ENCODE peak calls at places on chromosomes 12 and 14, in five cellular contexts. L, W, R, B and P are unnamed samples.

GRCh38 chr12:132359971-132360370 is 30.6 kb upstream of the GALNT9 start:
- DNase-seq in L (no peak), W (no peak), R (no peak), B (no peak), P (no peak)

GRCh38 chr14:67191768-67192290 is 2.6 kb downstream of the GARIN2 start:
- DNase-seq in L (no peak), W (no peak), R (no peak), B (no peak), P (no peak)

GRCh38 chr12:108694812-108695278 is 36.5 kb downstream of the CORO1C start:
- DNase-seq in L (no peak), W (no peak), R (no peak), B (peak), P (no peak)

GRCh38 chr12:111451649-111452129 is 46.0 kb downstream of the SH2B3 start:
- DNase-seq in L (peak), W (no peak), R (no peak), B (peak), P (no peak)

GRCh38 chr12:21906919-21907642 is 34.1 kb downstream of the ABCC9 start:
- DNase-seq in L (no peak), W (no peak), R (no peak), B (no peak), P (no peak)

GRCh38 chr12:121423682-121424631 is 24.0 kb downstream of the RNF34 start:
- DNase-seq in L (no peak), W (peak), R (no peak), B (no peak), P (no peak)

GRCh38 chr12:92769124-92769901 is 66.5 kb downstream of the PLEKHG7 start:
- DNase-seq in L (no peak), W (no peak), R (no peak), B (no peak), P (no peak)

GRCh38 chr14:93286212-93286890 is 46.5 kb downstream of the BTBD7 start:
- DNase-seq in L (no peak), W (no peak), R (no peak), B (no peak), P (no peak)

GRCh38 chr12:21912318-21912717 is 28.9 kb downstream of the ABCC9 start:
- DNase-seq in L (no peak), W (no peak), R (no peak), B (peak), P (no peak)

GRCh38 chr14:95398630-95399547 is 79.2 kb upstream of the CLMN start:
- DNase-seq in L (no peak), W (no peak), R (no peak), B (no peak), P (no peak)

GRCh38 chr14:58760121-58760520 is 122.4 kb downstream of the DACT1 start:
- DNase-seq in L (no peak), W (no peak), R (no peak), B (no peak), P (no peak)

GRCh38 chr14:21454843-21455550 is 926 bp downstream of the CHD8 start:
- DNase-seq in L (peak), W (no peak), R (no peak), B (no peak), P (no peak)

GRCh38 chr12:130729344-130729743 is 13.2 kb upstream of the RIMBP2 start:
- DNase-seq in L (peak), W (no peak), R (no peak), B (no peak), P (no peak)

GRCh38 chr12:47811581-47812484 is 7.9 kb downstream of the HDAC7 start:
- DNase-seq in L (no peak), W (peak), R (peak), B (no peak), P (no peak)

GRCh38 chr14:71995741-71996140 is 63.5 kb downstream of the RGS6 start:
- DNase-seq in L (no peak), W (no peak), R (no peak), B (no peak), P (no peak)

GRCh38 chr12:49646331-49646830 is 23.0 kb downstream of the PRPF40B start:
- DNase-seq in L (no peak), W (no peak), R (no peak), B (no peak), P (no peak)

GRCh38 chr12:78887008-78887407 is 22.4 kb downstream of the SYT1 start:
- DNase-seq in L (no peak), W (no peak), R (no peak), B (peak), P (no peak)

GRCh38 chr12:95066091-95066855 is 7.1 kb downstream of the NR2C1 start:
- DNase-seq in L (no peak), W (no peak), R (no peak), B (peak), P (no peak)

GRCh38 chr12:6925543-6926279 is 2.0 kb upstream of the ATN1 start:
- DNase-seq in L (peak), W (peak), R (peak), B (peak), P (peak)

GRCh38 chr12:34606749-34607519 is 584.6 kb downstream of the ALG10 start:
- DNase-seq in L (peak), W (no peak), R (no peak), B (no peak), P (no peak)

GRCh38 chr12:26610774-26611173 is 222.2 kb downstream of the ITPR2 start:
- DNase-seq in L (no peak), W (no peak), R (no peak), B (no peak), P (no peak)

GRCh38 chr14:102164241-102164641 is 24.5 kb downstream of the WDR20 start:
- DNase-seq in L (no peak), W (no peak), R (no peak), B (no peak), P (no peak)

GRCh38 chr12:85835810-85836715 is at the start of gene RASSF9:
- DNase-seq in L (no peak), W (peak), R (peak), B (peak), P (peak)

GRCh38 chr14:69320581-69321365 is 60.8 kb downstream of the GALNT16 start:
- DNase-seq in L (no peak), W (no peak), R (no peak), B (no peak), P (no peak)

GRCh38 chr12:124626841-124627502 is 59.6 kb upstream of the NCOR2 start:
- DNase-seq in L (no peak), W (peak), R (peak), B (no peak), P (no peak)

GRCh38 chr12:94157891-94158495 is 9.6 kb downstream of the PLXNC1 start:
- DNase-seq in L (no peak), W (no peak), R (no peak), B (no peak), P (no peak)

GRCh38 chr14:20606190-20606901 is 15.2 kb upstream of the RNASE12 start:
- DNase-seq in L (peak), W (no peak), R (no peak), B (peak), P (peak)

GRCh38 chr12:120971299-120972180 is 6.8 kb upstream of the HNF1A start:
- DNase-seq in L (peak), W (no peak), R (no peak), B (peak), P (peak)

GRCh38 chr14:97620071-97620470 is 822.9 kb downstream of the VRK1 start:
- DNase-seq in L (no peak), W (no peak), R (no peak), B (no peak), P (no peak)

GRCh38 chr12:103387385-103387784 is 108.4 kb downstream of the C12orf42 start:
- DNase-seq in L (no peak), W (no peak), R (no peak), B (no peak), P (no peak)

DNA sequence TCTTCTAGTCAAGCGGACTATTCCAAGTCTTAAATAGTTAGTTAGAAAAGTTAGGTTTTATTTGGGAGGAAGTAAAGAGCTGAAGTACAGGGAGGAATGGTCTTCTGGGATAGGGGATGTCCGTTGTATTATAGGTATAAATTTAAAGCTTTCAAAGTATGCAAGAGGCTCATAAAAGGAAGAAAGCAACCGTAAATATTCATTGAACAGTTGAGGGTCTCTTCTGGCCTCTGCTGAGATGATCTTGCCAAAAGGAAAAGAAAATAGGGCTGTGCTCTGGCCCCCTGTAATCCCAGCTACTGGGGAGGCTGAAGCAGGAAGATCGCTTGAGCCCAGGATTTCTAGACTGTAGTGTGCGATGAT is 377 bp upstream of the TIMELESS start:
- DNase-seq in L (no peak), W (no peak), R (no peak), B (no peak), P (no peak)
- H3K4me3 ChIP-seq in L (peak), W (peak), R (peak), B (peak), P (peak)

DNA sequence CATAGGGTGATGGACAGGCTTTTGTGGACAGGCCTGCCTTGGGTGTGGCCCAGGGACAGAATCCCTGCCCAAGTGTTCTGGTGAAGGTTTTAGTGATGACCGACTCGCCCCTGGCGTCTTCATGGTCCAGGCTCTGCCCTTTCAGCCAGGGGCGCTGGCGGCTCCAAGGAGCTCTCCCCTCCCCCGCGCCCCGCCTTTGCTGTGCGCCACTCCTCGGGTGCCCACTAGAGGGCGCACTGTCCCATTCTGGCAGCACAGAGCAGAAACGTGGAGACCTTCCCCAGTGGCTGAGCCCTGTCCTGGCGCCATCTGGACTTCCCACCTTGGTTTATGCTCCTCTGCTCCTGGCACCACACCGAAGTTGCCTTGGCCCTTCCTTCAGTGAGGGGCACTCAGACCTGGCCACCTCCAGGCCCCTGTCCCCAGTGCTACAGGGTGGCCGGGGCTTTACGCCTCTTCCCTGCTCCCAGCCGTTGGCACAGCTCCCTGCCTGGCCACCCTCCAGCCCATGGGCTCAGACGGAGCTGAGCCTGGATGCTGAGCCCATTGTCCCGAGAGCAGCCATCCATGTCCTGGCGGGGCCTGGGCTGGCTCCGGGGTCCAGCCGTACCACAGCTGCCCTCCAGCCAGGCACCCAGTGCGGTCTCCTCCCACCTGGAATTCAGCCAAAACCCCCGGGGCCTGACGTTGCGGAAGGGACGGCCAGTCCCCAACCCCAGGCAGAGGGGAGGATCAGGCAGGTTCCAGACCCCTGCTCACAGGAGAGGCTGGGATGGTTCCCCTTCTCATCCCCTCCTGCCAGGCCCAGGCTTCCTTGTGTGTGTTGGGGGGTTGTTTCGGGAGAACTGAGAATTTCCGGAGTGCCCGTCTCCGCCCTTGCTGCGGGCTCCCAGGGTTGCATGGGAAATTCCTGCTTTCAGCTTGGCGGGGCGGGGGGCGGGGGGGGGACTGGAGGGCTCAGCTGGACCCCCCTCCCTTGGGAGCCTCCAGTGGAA is 5.6 kb upstream of the CRIP1 start:
- DNase-seq in L (peak), W (peak), R (peak), B (peak), P (peak)
- H3K27ac ChIP-seq in L (peak), W (peak), R (peak), B (peak), P (peak)

GRCh38 chr14:100900837-100901390 is 2.6 kb downstream of the RTL1 start:
- DNase-seq in L (peak), W (no peak), R (peak), B (peak), P (peak)
- H3K4me3 ChIP-seq in L (no peak), W (no peak), R (no peak), B (peak), P (no peak)

GRCh38 chr12:24562761-24563392 is 386.0 kb downstream of the BCAT1 start:
- DNase-seq in L (peak), W (peak), R (peak), B (no peak), P (peak)
- H3K27ac ChIP-seq in L (no peak), W (peak), R (peak), B (no peak), P (peak)

DNA sequence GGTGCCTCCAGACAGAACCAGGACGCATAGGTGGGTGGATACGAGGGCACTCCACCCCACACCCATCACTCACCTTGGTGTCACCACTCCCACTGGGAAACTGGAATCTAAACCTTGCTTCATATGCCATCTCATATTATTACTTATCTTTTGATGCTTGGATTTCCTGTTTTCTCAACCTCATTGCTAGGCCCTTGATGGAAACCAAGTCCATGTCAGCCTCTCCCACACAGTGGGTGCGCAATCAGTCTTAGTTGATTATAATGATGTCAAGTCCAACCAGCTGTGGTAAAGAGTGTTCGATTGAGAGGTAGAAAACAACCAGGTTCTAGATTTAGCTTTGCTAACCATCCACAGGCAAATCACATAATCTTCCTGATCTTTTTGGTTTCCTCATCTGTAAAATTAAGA is 584 bp upstream of the DDHD1 start:
- DNase-seq in L (no peak), W (no peak), R (no peak), B (no peak), P (no peak)
- H3K4me3 ChIP-seq in L (peak), W (peak), R (peak), B (peak), P (peak)

DNA sequence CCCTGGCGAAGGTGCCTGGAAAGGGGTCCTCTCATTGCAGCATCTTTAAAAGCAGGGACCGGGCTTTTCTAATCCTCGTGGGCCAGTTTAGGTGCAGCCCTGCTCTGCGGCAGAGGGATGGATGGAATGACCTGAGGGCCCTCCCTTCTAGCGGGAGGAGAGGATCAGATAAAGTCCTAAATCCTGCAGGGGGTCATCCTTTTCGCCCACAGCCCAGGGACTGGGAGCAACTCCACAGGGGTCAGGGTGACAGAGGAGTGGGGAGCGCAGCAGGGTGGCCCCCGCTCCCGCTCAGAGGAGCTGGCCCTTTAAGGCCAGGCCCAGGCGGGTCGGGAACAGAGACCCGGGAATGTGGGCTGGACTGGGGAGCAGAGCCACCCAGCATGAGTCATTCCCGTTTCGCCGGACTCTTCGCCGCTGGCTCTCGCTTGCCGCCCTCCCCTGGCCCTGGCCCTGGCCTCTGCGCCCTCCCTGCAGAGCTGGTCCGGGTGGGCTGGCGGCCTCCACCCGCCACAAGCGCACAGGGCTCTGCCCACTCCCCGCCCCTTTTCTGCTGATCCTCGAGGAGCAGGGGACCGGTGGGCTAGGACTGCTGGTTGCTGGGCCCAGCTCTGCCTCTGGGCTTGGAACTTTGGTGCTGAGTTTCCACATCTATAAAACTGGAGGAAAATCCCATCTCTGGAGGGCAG is 92.9 kb downstream of the NINJ2 start:
- DNase-seq in L (peak), W (peak), R (peak), B (peak), P (peak)
- H3K27ac ChIP-seq in L (peak), W (peak), R (peak), B (peak), P (peak)

DNA sequence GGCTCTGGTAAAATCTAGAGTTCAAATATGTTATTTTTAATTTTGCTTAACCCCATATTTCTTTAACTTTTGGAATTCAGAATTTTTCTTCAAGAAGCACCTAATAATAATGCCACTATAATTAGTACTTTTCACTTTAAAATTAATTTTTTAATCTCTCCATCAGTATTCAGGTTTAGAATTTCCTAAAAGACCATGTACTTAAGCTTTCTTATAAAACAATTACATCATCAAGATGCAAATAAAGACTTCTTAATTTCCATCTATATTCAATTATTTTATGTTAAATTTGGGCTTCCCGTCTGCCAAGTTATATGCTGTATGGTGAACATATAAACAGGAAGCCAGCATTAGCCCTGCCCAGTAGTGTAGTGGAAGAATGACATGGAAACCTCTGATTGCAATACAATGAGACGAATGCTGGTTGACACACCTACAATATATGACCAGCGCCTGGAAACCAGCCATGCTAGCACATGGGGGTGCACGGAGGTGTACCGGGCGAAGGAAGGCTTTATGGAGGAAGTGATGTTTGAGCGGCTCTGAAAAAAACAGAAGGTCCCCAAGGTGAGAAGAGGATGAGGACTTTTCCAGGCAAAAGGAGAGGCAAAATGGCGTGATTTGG is 82.2 kb downstream of the LLPH start:
- DNase-seq in L (no peak), W (no peak), R (no peak), B (no peak), P (no peak)
- H3K4me3 ChIP-seq in L (peak), W (no peak), R (no peak), B (no peak), P (no peak)

DNA sequence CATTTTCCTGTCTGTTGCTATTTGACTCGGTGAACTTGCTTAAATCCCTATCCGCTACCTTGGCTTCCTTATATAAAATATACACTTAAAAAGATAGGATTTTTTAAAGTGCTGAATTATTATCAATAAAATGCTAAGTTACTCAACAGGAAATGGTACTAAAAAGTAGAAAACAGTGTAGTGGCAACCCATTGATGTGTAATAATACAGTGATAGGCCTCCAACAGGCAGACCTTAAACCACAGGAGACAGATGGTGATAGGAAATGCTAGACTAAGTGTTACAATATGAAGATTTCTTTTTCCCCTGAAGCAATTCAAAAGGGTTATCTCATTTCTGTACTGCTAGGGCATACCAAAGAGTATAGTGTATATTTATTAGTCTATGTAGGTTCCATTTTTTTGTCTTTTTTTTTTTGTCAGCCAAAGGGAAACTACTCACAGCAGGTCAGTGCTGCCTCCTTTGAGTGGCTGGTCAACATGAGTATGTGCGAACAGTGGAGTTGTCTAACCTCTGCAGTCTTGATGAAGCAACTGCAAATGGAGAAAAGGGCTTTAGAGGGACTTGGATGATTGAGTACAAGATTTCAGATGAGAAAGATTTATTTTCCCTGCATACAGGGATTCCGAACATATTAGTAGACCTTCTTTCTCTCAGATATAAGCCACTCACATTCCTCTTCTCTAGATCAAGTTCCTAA is 183.8 kb downstream of the ACSS3 start:
- DNase-seq in L (no peak), W (no peak), R (no peak), B (no peak), P (no peak)
- H3K27ac ChIP-seq in L (no peak), W (no peak), R (no peak), B (no peak), P (no peak)